ENCODE peak calls at places on chromosomes 12 and 14, in eight cellular contexts. V, D, N, P, A, R, M and I are unnamed samples.

GRCh38 chr12:77204055-77204454 is 138.7 kb upstream of the E2F7 start:
- DNase-seq in R (no peak), P (no peak), V (no peak), A (no peak), D (peak), M (no peak), N (no peak), I (no peak)

GRCh38 chr14:102590667-102591099 is 1.8 kb upstream of the RCOR1 start:
- DNase-seq in D (peak), R (no peak), M (peak), A (no peak), P (peak), N (peak), V (peak), I (no peak)

GRCh38 chr14:102554835-102555819 is 37.3 kb upstream of the RCOR1 start:
- DNase-seq in V (peak), M (peak), A (no peak), N (peak), R (no peak), P (peak), D (peak), I (no peak)

GRCh38 chr12:19867970-19868369 is 428.7 kb downstream of the AEBP2 start:
- DNase-seq in V (no peak), D (no peak), A (no peak), N (no peak), M (no peak), R (no peak), P (no peak), I (no peak)

GRCh38 chr14:24080888-24081738 is 9.8 kb downstream of the CPNE6 start:
- DNase-seq in V (peak), A (no peak), R (no peak), N (peak), P (peak), M (peak), D (peak), I (no peak)

GRCh38 chr14:21320913-21321312 is 41.0 kb downstream of the RPGRIP1 start:
- DNase-seq in D (no peak), M (no peak), V (no peak), R (no peak), A (no peak), P (no peak), N (no peak), I (no peak)

GRCh38 chr12:22286569-22286968 is 47.9 kb downstream of the ST8SIA1 start:
- DNase-seq in V (peak), R (peak), N (peak), M (no peak), D (peak), P (no peak), A (no peak), I (no peak)

GRCh38 chr12:27083861-27084271 is 1.5 kb upstream of the C12orf71 start:
- DNase-seq in N (peak), M (no peak), R (peak), A (no peak), P (no peak), D (peak), V (peak), I (no peak)

GRCh38 chr14:102057480-102058114 is 29.2 kb downstream of the HSP90AA1 start:
- DNase-seq in N (no peak), P (peak), V (no peak), M (no peak), D (no peak), A (no peak), R (no peak), I (no peak)

GRCh38 chr14:73877790-73878189 is 8.9 kb upstream of the ZNF410 start:
- DNase-seq in R (no peak), M (peak), A (no peak), V (no peak), P (no peak), D (no peak), N (no peak), I (no peak)

GRCh38 chr12:56631790-56632700 is 1.9 kb upstream of the BAZ2A start:
- DNase-seq in V (peak), R (no peak), N (peak), M (peak), D (peak), A (peak), P (peak), I (peak)

GRCh38 chr12:69676257-69677012 is 22.7 kb downstream of the BEST3 start:
- DNase-seq in N (peak), M (no peak), A (no peak), D (peak), P (no peak), R (no peak), V (no peak), I (no peak)

GRCh38 chr12:12294215-12295005 is 27.6 kb upstream of the LRP6 start:
- DNase-seq in D (no peak), P (no peak), V (peak), M (no peak), N (peak), R (peak), A (no peak), I (no peak)

GRCh38 chr12:9719835-9720234 is 13.1 kb downstream of the CLECL1 start:
- DNase-seq in A (no peak), D (no peak), P (no peak), N (no peak), R (no peak), M (no peak), V (no peak), I (no peak)

GRCh38 chr14:74414793-74415437 is 11.1 kb downstream of the SYNDIG1L start:
- DNase-seq in V (no peak), N (no peak), R (no peak), D (no peak), A (no peak), P (no peak), M (no peak), I (no peak)

GRCh38 chr12:121170581-121171260 is 38.0 kb downstream of the P2RX7 start:
- DNase-seq in A (no peak), V (no peak), M (no peak), N (peak), R (no peak), P (no peak), D (peak), I (no peak)

GRCh38 chr12:101686176-101686575 is 11.3 kb upstream of the CHPT1 start:
- DNase-seq in M (no peak), N (no peak), R (no peak), D (no peak), A (no peak), V (no peak), P (no peak), I (no peak)

GRCh38 chr14:99081156-99081765 is 190.7 kb downstream of the BCL11B start:
- DNase-seq in M (no peak), A (no peak), R (no peak), P (no peak), V (no peak), N (no peak), D (no peak), I (no peak)

GRCh38 chr14:98512501-98513251 is 759.3 kb downstream of the BCL11B start:
- DNase-seq in R (no peak), V (no peak), M (no peak), N (no peak), P (no peak), D (no peak), A (no peak), I (no peak)

GRCh38 chr14:20934148-20934762 is 21.0 kb upstream of the RNASE2 start:
- DNase-seq in R (no peak), V (peak), N (peak), D (peak), A (no peak), M (no peak), P (peak), I (peak)

GRCh38 chr14:24313912-24314311 is 2.6 kb downstream of the LTB4R start:
- DNase-seq in M (no peak), D (no peak), V (no peak), P (peak), A (peak), R (no peak), N (no peak), I (no peak)

GRCh38 chr12:54891717-54892478 is 37.6 kb downstream of the MUCL1 start:
- DNase-seq in D (no peak), M (peak), R (peak), P (no peak), A (no peak), N (no peak), V (no peak), I (no peak)

GRCh38 chr14:104820669-104821228 is 19.8 kb downstream of the ZBTB42 start:
- DNase-seq in R (peak), A (no peak), V (peak), P (peak), M (peak), N (peak), D (no peak), I (peak)

GRCh38 chr12:113241191-113242017 is 20.1 kb downstream of the TPCN1 start:
- DNase-seq in N (peak), A (peak), P (peak), D (peak), R (peak), M (no peak), V (peak), I (peak)

GRCh38 chr14:56117765-56118610 is at the start of gene PELI2:
- DNase-seq in R (peak), M (peak), A (no peak), P (peak), D (peak), N (peak), V (peak), I (peak)

GRCh38 chr14:102625564-102626296 is 33.3 kb downstream of the RCOR1 start:
- DNase-seq in D (no peak), P (no peak), M (no peak), N (no peak), V (no peak), R (no peak), A (no peak), I (no peak)

GRCh38 chr14:57245941-57246340 is 22.8 kb downstream of the EXOC5 start:
- DNase-seq in R (no peak), M (no peak), N (peak), D (peak), A (no peak), P (no peak), V (no peak), I (no peak)

GRCh38 chr12:46065412-46066166 is 75.2 kb upstream of the SCAF11 start:
- DNase-seq in M (no peak), P (no peak), R (no peak), N (no peak), D (no peak), V (no peak), A (no peak), I (no peak)

GRCh38 chr12:47730341-47730744 is 5.1 kb upstream of the ENDOU start:
- DNase-seq in P (no peak), N (peak), A (no peak), M (no peak), D (peak), R (no peak), V (no peak), I (no peak)